ENCODE peak calls at places on chromosomes 1 and 21, in six cellular contexts. One of them, this sample, is unnamed.

GRCh38 chr1:22827666-22828065 is 117.0 kb downstream of the EPHB2 start:
- DNase-seq in psoas muscle: no peak
- DNase-seq in Peyer's patch: no peak
- DNase-seq in uterus: no peak
- DNase-seq in fibroblast of lung: no peak
- DNase-seq in prostate gland: no peak
- DNase-seq in this sample: no peak

GRCh38 chr1:45018599-45019230 is 6.7 kb downstream of the UROD start:
- DNase-seq in Peyer's patch: peak; percentile 75
- DNase-seq in fibroblast of lung: peak; percentile 64
- DNase-seq in prostate gland: peak; percentile 67
- DNase-seq in uterus: peak; percentile 28
- DNase-seq in psoas muscle: no peak
- DNase-seq in this sample: peak; percentile 49

GRCh38 chr21:44290327-44291077 is 4.8 kb downstream of the AIRE start:
- DNase-seq in uterus: no peak
- DNase-seq in prostate gland: no peak
- DNase-seq in fibroblast of lung: no peak
- DNase-seq in psoas muscle: peak; percentile 6
- DNase-seq in Peyer's patch: no peak
- DNase-seq in this sample: no peak

GRCh38 chr1:226624526-226624925 is 76.0 kb downstream of the STUM start:
- DNase-seq in uterus: peak; percentile 13
- DNase-seq in prostate gland: no peak
- DNase-seq in psoas muscle: no peak
- DNase-seq in Peyer's patch: peak; percentile 20
- DNase-seq in fibroblast of lung: peak; percentile 23
- DNase-seq in this sample: no peak

GRCh38 chr1:15048437-15048980 is 105.0 kb upstream of the TMEM51 start:
- DNase-seq in prostate gland: no peak
- DNase-seq in psoas muscle: no peak
- DNase-seq in uterus: no peak
- DNase-seq in fibroblast of lung: no peak
- DNase-seq in Peyer's patch: no peak
- DNase-seq in this sample: no peak

GRCh38 chr1:119132179-119132578 is 8.3 kb downstream of the WARS2 start:
- DNase-seq in psoas muscle: no peak
- DNase-seq in fibroblast of lung: no peak
- DNase-seq in uterus: no peak
- DNase-seq in prostate gland: no peak
- DNase-seq in Peyer's patch: no peak
- DNase-seq in this sample: no peak

GRCh38 chr1:198809247-198809646 is 170.4 kb downstream of the PTPRC start:
- DNase-seq in uterus: no peak
- DNase-seq in psoas muscle: no peak
- DNase-seq in Peyer's patch: no peak
- DNase-seq in prostate gland: no peak
- DNase-seq in fibroblast of lung: peak; percentile 15
- DNase-seq in this sample: no peak

GRCh38 chr21:38768385-38769071 is 37.2 kb upstream of the ETS2 start:
- DNase-seq in psoas muscle: no peak
- DNase-seq in prostate gland: no peak
- DNase-seq in fibroblast of lung: peak; percentile 96
- DNase-seq in uterus: no peak
- DNase-seq in Peyer's patch: no peak
- DNase-seq in this sample: peak; percentile 66

GRCh38 chr1:154784924-154785531 is 85.1 kb downstream of the KCNN3 start:
- DNase-seq in psoas muscle: no peak
- DNase-seq in fibroblast of lung: no peak
- DNase-seq in uterus: peak; percentile 59
- DNase-seq in Peyer's patch: no peak
- DNase-seq in prostate gland: no peak
- DNase-seq in this sample: no peak

GRCh38 chr1:155016231-155016831 is 13.7 kb downstream of the ZBTB7B start:
- DNase-seq in prostate gland: no peak
- DNase-seq in uterus: no peak
- DNase-seq in fibroblast of lung: no peak
- DNase-seq in psoas muscle: no peak
- DNase-seq in Peyer's patch: peak; percentile 53
- DNase-seq in this sample: no peak

GRCh38 chr1:234875328-234875952 is 253.2 kb downstream of the TOMM20 start:
- DNase-seq in uterus: no peak
- DNase-seq in fibroblast of lung: no peak
- DNase-seq in Peyer's patch: no peak
- DNase-seq in prostate gland: peak; percentile 58
- DNase-seq in psoas muscle: no peak
- DNase-seq in this sample: no peak

GRCh38 chr1:219066631-219067349 is 106.9 kb upstream of the LYPLAL1 start:
- DNase-seq in uterus: peak; percentile 39
- DNase-seq in psoas muscle: no peak
- DNase-seq in fibroblast of lung: peak; percentile 72
- DNase-seq in prostate gland: no peak
- DNase-seq in Peyer's patch: no peak
- DNase-seq in this sample: peak; percentile 52

GRCh38 chr1:107950434-107950833 is 14.5 kb downstream of the VAV3 start:
- DNase-seq in fibroblast of lung: no peak
- DNase-seq in uterus: no peak
- DNase-seq in Peyer's patch: no peak
- DNase-seq in psoas muscle: no peak
- DNase-seq in prostate gland: no peak
- DNase-seq in this sample: no peak

GRCh38 chr1:150272379-150272840 is at the start of gene C1orf54:
- DNase-seq in Peyer's patch: no peak
- DNase-seq in prostate gland: no peak
- DNase-seq in psoas muscle: peak; percentile 66
- DNase-seq in uterus: peak; percentile 62
- DNase-seq in fibroblast of lung: peak; percentile 64
- DNase-seq in this sample: peak; percentile 24

GRCh38 chr1:153292740-153293479 is 19.8 kb downstream of the PGLYRP3 start:
- DNase-seq in Peyer's patch: no peak
- DNase-seq in psoas muscle: no peak
- DNase-seq in uterus: no peak
- DNase-seq in prostate gland: no peak
- DNase-seq in fibroblast of lung: no peak
- DNase-seq in this sample: no peak

GRCh38 chr1:33396188-33397124 is 34.4 kb downstream of the PHC2 start:
- DNase-seq in fibroblast of lung: peak; percentile 71
- DNase-seq in Peyer's patch: no peak
- DNase-seq in prostate gland: no peak
- DNase-seq in psoas muscle: no peak
- DNase-seq in uterus: no peak
- DNase-seq in this sample: no peak

GRCh38 chr1:38546630-38547029 is 312.9 kb downstream of the RRAGC start:
- DNase-seq in prostate gland: no peak
- DNase-seq in uterus: no peak
- DNase-seq in psoas muscle: no peak
- DNase-seq in fibroblast of lung: peak; percentile 11
- DNase-seq in Peyer's patch: no peak
- DNase-seq in this sample: no peak

GRCh38 chr1:29698033-29698432 is 461.7 kb downstream of the PTPRU start:
- DNase-seq in prostate gland: no peak
- DNase-seq in uterus: no peak
- DNase-seq in fibroblast of lung: peak; percentile 75
- DNase-seq in Peyer's patch: no peak
- DNase-seq in psoas muscle: no peak
- DNase-seq in this sample: no peak

GRCh38 chr1:170321113-170321512 is 175.4 kb downstream of the NTMT2 start:
- DNase-seq in prostate gland: no peak
- DNase-seq in psoas muscle: no peak
- DNase-seq in uterus: no peak
- DNase-seq in Peyer's patch: no peak
- DNase-seq in fibroblast of lung: peak; percentile 89
- DNase-seq in this sample: peak; percentile 28

GRCh38 chr1:228860911-228861829 is 125.9 kb downstream of the RHOU start:
- DNase-seq in psoas muscle: no peak
- DNase-seq in fibroblast of lung: peak; percentile 91
- DNase-seq in Peyer's patch: peak; percentile 82
- DNase-seq in uterus: peak; percentile 20
- DNase-seq in prostate gland: no peak
- DNase-seq in this sample: peak; percentile 3

GRCh38 chr21:46194374-46195334 is 10.4 kb upstream of the SPATC1L start:
- DNase-seq in fibroblast of lung: no peak
- DNase-seq in uterus: peak; percentile 12
- DNase-seq in prostate gland: no peak
- DNase-seq in Peyer's patch: peak; percentile 35
- DNase-seq in psoas muscle: no peak
- DNase-seq in this sample: no peak

GRCh38 chr21:41361786-41362604 is at the start of gene MX2:
- DNase-seq in fibroblast of lung: peak; percentile 88
- DNase-seq in Peyer's patch: peak; percentile 75
- DNase-seq in uterus: peak; percentile 57
- DNase-seq in psoas muscle: peak; percentile 77
- DNase-seq in prostate gland: no peak
- DNase-seq in this sample: no peak

GRCh38 chr1:41368801-41369200 is 7.6 kb downstream of the FOXO6 start:
- DNase-seq in psoas muscle: no peak
- DNase-seq in fibroblast of lung: no peak
- DNase-seq in uterus: no peak
- DNase-seq in prostate gland: no peak
- DNase-seq in Peyer's patch: no peak
- DNase-seq in this sample: no peak

GRCh38 chr1:159826436-159827101 is at the start of gene SLAMF8:
- DNase-seq in fibroblast of lung: no peak
- DNase-seq in psoas muscle: peak; percentile 23
- DNase-seq in uterus: no peak
- DNase-seq in prostate gland: no peak
- DNase-seq in Peyer's patch: no peak
- DNase-seq in this sample: no peak

GRCh38 chr1:159823401-159823800 is 3.3 kb upstream of the SLAMF8 start:
- DNase-seq in fibroblast of lung: no peak
- DNase-seq in psoas muscle: no peak
- DNase-seq in prostate gland: no peak
- DNase-seq in uterus: no peak
- DNase-seq in Peyer's patch: no peak
- DNase-seq in this sample: no peak

GRCh38 chr1:159817276-159818041 is 9.2 kb upstream of the SLAMF8 start:
- DNase-seq in prostate gland: no peak
- DNase-seq in fibroblast of lung: peak; percentile 20
- DNase-seq in Peyer's patch: no peak
- DNase-seq in psoas muscle: no peak
- DNase-seq in uterus: no peak
- DNase-seq in this sample: no peak

GRCh38 chr1:159825564-159825963 is 1.1 kb upstream of the SLAMF8 start:
- DNase-seq in psoas muscle: no peak
- DNase-seq in uterus: no peak
- DNase-seq in Peyer's patch: no peak
- DNase-seq in prostate gland: no peak
- DNase-seq in fibroblast of lung: no peak
- DNase-seq in this sample: peak; percentile 8

DNA sequence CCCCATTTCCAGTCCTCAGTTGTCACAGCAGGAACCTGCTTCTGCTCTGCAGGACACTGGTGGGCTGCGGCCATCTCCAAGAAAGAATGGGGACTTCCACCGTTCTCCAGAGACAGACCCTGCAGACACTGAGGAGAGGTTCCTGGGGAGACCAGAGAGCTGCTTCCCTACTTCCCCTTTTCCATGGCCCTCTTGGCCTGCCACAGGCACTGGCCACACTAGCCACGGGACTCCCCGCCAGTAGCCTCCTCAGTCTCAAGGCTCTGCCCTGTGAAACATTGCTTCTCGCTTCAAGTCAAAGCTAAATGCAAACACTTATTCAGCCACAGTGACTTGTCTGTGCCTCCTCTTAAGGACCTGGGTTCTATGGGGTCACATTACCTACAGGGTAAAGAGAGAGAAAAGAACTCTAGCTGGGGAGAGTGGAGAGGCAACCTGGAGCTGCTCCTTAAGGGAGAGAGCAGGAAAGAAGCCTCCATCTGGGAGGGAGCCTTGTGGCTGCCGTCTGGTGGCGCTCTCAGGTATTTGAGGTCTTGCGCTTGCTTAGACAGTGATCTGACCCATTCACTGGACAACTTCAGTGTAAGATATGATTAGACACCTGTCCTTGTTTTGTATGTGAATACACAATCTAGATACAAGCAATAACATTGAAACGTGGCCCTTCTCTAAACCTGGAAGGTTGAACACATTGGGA is 5.4 kb upstream of the SLAMF8 start:
- DNase-seq in fibroblast of lung: no peak
- DNase-seq in uterus: no peak
- DNase-seq in psoas muscle: no peak
- DNase-seq in prostate gland: no peak
- DNase-seq in Peyer's patch: no peak
- DNase-seq in this sample: no peak
- TF ChIP-seq CTCF in fibroblast of lung: no peak
- TF ChIP-seq CTCF in uterus: no peak
- TF ChIP-seq CTCF in psoas muscle: no peak
- TF ChIP-seq CTCF in prostate gland: no peak
- TF ChIP-seq CTCF in Peyer's patch: no peak
- TF ChIP-seq CTCF in this sample: no peak

GRCh38 chr1:181189691-181190361 is 101.3 kb downstream of the IER5 start:
- DNase-seq in fibroblast of lung: peak; percentile 18
- DNase-seq in psoas muscle: peak; percentile 65
- DNase-seq in Peyer's patch: peak; percentile 84
- DNase-seq in prostate gland: peak; percentile 49
- DNase-seq in uterus: peak; percentile 24
- DNase-seq in this sample: no peak
- H3K4me3 ChIP-seq in fibroblast of lung: no peak overlapping the region
- H3K4me3 ChIP-seq in psoas muscle: peak overlapping the region; percentile 43
- H3K4me3 ChIP-seq in Peyer's patch: peak overlapping the region; percentile 28
- H3K4me3 ChIP-seq in prostate gland: peak overlapping the region; percentile 15
- H3K4me3 ChIP-seq in uterus: peak overlapping the region; percentile 24
- H3K4me3 ChIP-seq in this sample: peak overlapping the region; percentile 32

DNA sequence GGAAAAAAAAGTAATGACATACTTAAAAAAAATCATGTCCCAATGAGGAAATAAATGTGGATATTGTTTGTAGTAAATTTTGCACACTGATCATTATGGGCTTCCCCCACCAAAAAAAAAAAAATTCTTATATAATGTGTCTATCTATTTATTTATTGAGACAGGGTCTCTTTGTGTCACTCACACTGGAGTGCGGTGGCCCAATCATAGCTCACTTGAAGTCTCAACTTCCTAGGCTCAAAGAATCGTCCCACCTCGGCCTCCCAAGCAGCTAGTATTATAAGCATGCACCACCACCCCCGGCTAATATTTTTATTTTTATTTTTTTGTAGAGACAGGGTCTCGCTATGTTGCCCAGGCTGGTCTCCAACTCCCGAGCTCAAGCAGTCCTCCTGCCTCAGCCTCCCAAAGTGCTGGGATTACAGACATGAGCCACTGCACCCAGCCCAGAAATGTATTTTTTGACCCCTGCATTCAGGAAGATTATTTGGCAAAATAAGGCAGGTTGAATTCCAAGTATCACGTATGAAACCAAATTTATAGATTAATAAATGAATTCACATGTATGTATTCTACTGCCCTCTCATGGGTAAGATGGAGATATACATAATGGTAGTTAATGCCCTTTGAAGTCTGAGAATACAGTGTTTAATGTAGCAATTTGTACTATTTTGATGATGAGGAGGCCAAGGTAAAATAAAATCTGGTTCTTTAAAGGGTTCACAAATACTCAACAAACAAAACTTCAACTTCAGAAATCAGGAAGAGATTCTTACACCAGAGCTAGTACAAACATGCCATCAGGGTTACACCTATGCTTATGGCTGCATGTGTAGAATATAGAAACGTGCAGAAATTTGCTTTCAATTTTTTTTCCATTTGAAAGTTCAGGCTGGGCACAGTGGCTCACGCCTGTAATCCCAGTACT is 1.4 kb upstream of the DENND2C start:
- DNase-seq in psoas muscle: no peak
- DNase-seq in Peyer's patch: no peak
- DNase-seq in fibroblast of lung: peak; percentile 15
- DNase-seq in uterus: no peak
- DNase-seq in prostate gland: no peak
- DNase-seq in this sample: no peak
- TF ChIP-seq CTCF in psoas muscle: peak; percentile 34
- TF ChIP-seq CTCF in Peyer's patch: peak; percentile 22
- TF ChIP-seq CTCF in fibroblast of lung: no peak
- TF ChIP-seq CTCF in uterus: peak; percentile 18
- TF ChIP-seq CTCF in prostate gland: peak; percentile 26
- TF ChIP-seq CTCF in this sample: no peak

GRCh38 chr1:167669209-167670139 is 39.4 kb downstream of the RCSD1 start:
- DNase-seq in Peyer's patch: no peak
- DNase-seq in psoas muscle: peak; percentile 46
- DNase-seq in prostate gland: no peak
- DNase-seq in uterus: no peak
- DNase-seq in fibroblast of lung: no peak
- DNase-seq in this sample: no peak
- H3K4me3 ChIP-seq in Peyer's patch: no peak overlapping the region
- H3K4me3 ChIP-seq in psoas muscle: no peak overlapping the region
- H3K4me3 ChIP-seq in prostate gland: no peak overlapping the region
- H3K4me3 ChIP-seq in uterus: no peak overlapping the region
- H3K4me3 ChIP-seq in fibroblast of lung: no peak overlapping the region
- H3K4me3 ChIP-seq in this sample: no peak overlapping the region